ENCODE peak calls at places on chromosomes 2 and 18, in eight cellular contexts. L, Y, F, P, K, N, J and R are unnamed samples.

GRCh38 chr2:119746836-119747235 is 12.9 kb upstream of the PTPN4 start:
- DNase-seq in L (peak), Y (no peak), F (no peak), P (no peak), K (no peak), N (no peak), J (peak), R (no peak)

GRCh38 chr2:133457862-133458261 is 110.4 kb downstream of the NCKAP5 start:
- DNase-seq in L (no peak), Y (no peak), F (no peak), P (no peak), K (no peak), N (no peak), J (no peak), R (no peak)

GRCh38 chr2:162301151-162301804 is 17.2 kb downstream of the IFIH1 start:
- DNase-seq in L (peak), Y (peak), F (peak), P (no peak), K (peak), N (peak), J (peak), R (peak)

GRCh38 chr2:10534514-10535250 is 86.6 kb upstream of the ODC1 start:
- DNase-seq in L (peak), Y (no peak), F (no peak), P (no peak), K (no peak), N (no peak), J (peak), R (no peak)

GRCh38 chr2:232009639-232010274 is 48.2 kb downstream of the DIS3L2 start:
- DNase-seq in L (no peak), Y (no peak), F (no peak), P (no peak), K (no peak), N (no peak), J (no peak), R (no peak)

GRCh38 chr2:56714400-56714799 is 530.6 kb downstream of the CCDC85A start:
- DNase-seq in L (no peak), Y (no peak), F (no peak), P (no peak), K (no peak), N (no peak), J (peak), R (no peak)

GRCh38 chr18:48963555-48964480 is 13.1 kb upstream of the SMAD7 start:
- DNase-seq in L (no peak), Y (no peak), F (no peak), P (no peak), K (no peak), N (no peak), J (no peak), R (no peak)

GRCh38 chr2:11749646-11750349 is 3.4 kb downstream of the LPIN1 start:
- DNase-seq in L (no peak), Y (peak), F (no peak), P (no peak), K (no peak), N (no peak), J (no peak), R (peak)

GRCh38 chr2:98157557-98157956 is 70.6 kb downstream of the VWA3B start:
- DNase-seq in L (peak), Y (peak), F (no peak), P (no peak), K (no peak), N (peak), J (no peak), R (peak)

GRCh38 chr2:170236639-170237037 is 58.7 kb downstream of the MYO3B start:
- DNase-seq in L (no peak), Y (no peak), F (no peak), P (no peak), K (no peak), N (peak), J (no peak), R (no peak)

GRCh38 chr18:79582978-79583377 is 96.6 kb upstream of the CTDP1 start:
- DNase-seq in L (no peak), Y (no peak), F (no peak), P (peak), K (no peak), N (no peak), J (no peak), R (no peak)

GRCh38 chr2:42977236-42978174 is 185.1 kb upstream of the HAAO start:
- DNase-seq in L (no peak), Y (no peak), F (no peak), P (peak), K (peak), N (no peak), J (no peak), R (no peak)

GRCh38 chr2:20568501-20569463 is 82.1 kb downstream of the HS1BP3 start:
- DNase-seq in L (no peak), Y (no peak), F (no peak), P (no peak), K (peak), N (no peak), J (peak), R (no peak)

GRCh38 chr2:11514081-11514730 is 19.6 kb upstream of the GREB1 start:
- DNase-seq in L (no peak), Y (no peak), F (no peak), P (no peak), K (no peak), N (no peak), J (no peak), R (no peak)

GRCh38 chr2:9774266-9774665 is 69.0 kb upstream of the TAF1B start:
- DNase-seq in L (no peak), Y (no peak), F (no peak), P (no peak), K (peak), N (no peak), J (peak), R (no peak)

GRCh38 chr2:211157856-211158463 is 601.6 kb downstream of the CPS1 start:
- DNase-seq in L (peak), Y (peak), F (peak), P (peak), K (peak), N (peak), J (peak), R (peak)

GRCh38 chr2:16638941-16639340 is 26.7 kb downstream of the CYRIA start:
- DNase-seq in L (no peak), Y (no peak), F (no peak), P (no peak), K (no peak), N (no peak), J (no peak), R (no peak)

GRCh38 chr2:112640800-112641675 is 4.7 kb upstream of the SLC20A1 start:
- DNase-seq in L (peak), Y (no peak), F (no peak), P (no peak), K (no peak), N (no peak), J (peak), R (no peak)